ENCODE peak calls at places on chromosome 1, in eight cellular contexts. B is HAP-1; J is endodermal cell; W is CD8-positive, alpha-beta T cell; S is right cardiac atrium; V is uterus; L is CD8-positive, alpha-beta memory T cell; Y is OCI-LY7. K is an unnamed sample.

GRCh38 chr1:170593173-170593572 is 61.2 kb downstream of the GORAB start:
- DNase-seq in B (no peak), J (no peak), W (no peak), S (no peak), V (peak; percentile 24), L (no peak), Y (no peak), K (no peak)

GRCh38 chr1:61463220-61463619 is 261.7 kb downstream of the TM2D1 start:
- DNase-seq in B (no peak), J (no peak), W (no peak), S (no peak), V (no peak), L (no peak), Y (no peak), K (no peak)

GRCh38 chr1:174990382-174990999 is 9.3 kb upstream of the CACYBP start:
- DNase-seq in B (peak; percentile 18), J (no peak), W (no peak), S (no peak), V (peak; percentile 33), L (no peak), Y (peak; percentile 56), K (no peak)

GRCh38 chr1:232950919-232951579 is 638 bp downstream of the NTPCR start:
- DNase-seq in B (peak; percentile 39), J (peak; percentile 78), W (peak; percentile 13), S (no peak), V (no peak), L (no peak), Y (peak; percentile 33), K (peak; percentile 62)

GRCh38 chr1:6251233-6251632 is 7.3 kb downstream of the HES3 start:
- DNase-seq in B (no peak), J (peak; percentile 38), W (no peak), S (peak; percentile 52), V (no peak), L (no peak), Y (no peak), K (no peak)

GRCh38 chr1:161382214-161383019 is 14.7 kb upstream of the CFAP126 start:
- DNase-seq in B (no peak), J (no peak), W (no peak), S (no peak), V (peak; percentile 26), L (no peak), Y (peak; percentile 74), K (peak; percentile 66)

GRCh38 chr1:114107474-114108175 is 46.0 kb downstream of the SYT6 start:
- DNase-seq in B (no peak), J (no peak), W (no peak), S (no peak), V (no peak), L (no peak), Y (no peak), K (no peak)

GRCh38 chr1:112445591-112445990 is 49.6 kb downstream of the CTTNBP2NL start:
- DNase-seq in B (no peak), J (no peak), W (no peak), S (no peak), V (no peak), L (no peak), Y (no peak), K (no peak)

GRCh38 chr1:74690909-74691308 is 17.3 kb upstream of the ERICH3 start:
- DNase-seq in B (no peak), J (no peak), W (no peak), S (no peak), V (no peak), L (no peak), Y (no peak), K (no peak)

GRCh38 chr1:30267856-30268255 is 455.5 kb downstream of the MATN1 start:
- DNase-seq in B (no peak), J (no peak), W (no peak), S (no peak), V (no peak), L (no peak), Y (no peak), K (no peak)

GRCh38 chr1:228082975-228083870 is 715 bp downstream of the ARF1 start:
- DNase-seq in B (peak; percentile 28), J (peak; percentile 72), W (no peak), S (peak; percentile 88), V (peak; percentile 56), L (peak; percentile 66), Y (peak; percentile 56), K (no peak)

GRCh38 chr1:43639990-43640794 is 9.8 kb upstream of the KDM4A start:
- DNase-seq in B (no peak), J (no peak), W (no peak), S (no peak), V (no peak), L (no peak), Y (no peak), K (no peak)

GRCh38 chr1:43634729-43635128 is 15.2 kb upstream of the KDM4A start:
- DNase-seq in B (no peak), J (peak; percentile 65), W (no peak), S (no peak), V (no peak), L (no peak), Y (no peak), K (no peak)

GRCh38 chr1:43637267-43637666 is 12.7 kb upstream of the KDM4A start:
- DNase-seq in B (no peak), J (no peak), W (no peak), S (no peak), V (no peak), L (no peak), Y (no peak), K (no peak)

GRCh38 chr1:43632135-43632670 is 17.7 kb upstream of the KDM4A start:
- DNase-seq in B (no peak), J (no peak), W (no peak), S (no peak), V (no peak), L (no peak), Y (no peak), K (no peak)

DNA sequence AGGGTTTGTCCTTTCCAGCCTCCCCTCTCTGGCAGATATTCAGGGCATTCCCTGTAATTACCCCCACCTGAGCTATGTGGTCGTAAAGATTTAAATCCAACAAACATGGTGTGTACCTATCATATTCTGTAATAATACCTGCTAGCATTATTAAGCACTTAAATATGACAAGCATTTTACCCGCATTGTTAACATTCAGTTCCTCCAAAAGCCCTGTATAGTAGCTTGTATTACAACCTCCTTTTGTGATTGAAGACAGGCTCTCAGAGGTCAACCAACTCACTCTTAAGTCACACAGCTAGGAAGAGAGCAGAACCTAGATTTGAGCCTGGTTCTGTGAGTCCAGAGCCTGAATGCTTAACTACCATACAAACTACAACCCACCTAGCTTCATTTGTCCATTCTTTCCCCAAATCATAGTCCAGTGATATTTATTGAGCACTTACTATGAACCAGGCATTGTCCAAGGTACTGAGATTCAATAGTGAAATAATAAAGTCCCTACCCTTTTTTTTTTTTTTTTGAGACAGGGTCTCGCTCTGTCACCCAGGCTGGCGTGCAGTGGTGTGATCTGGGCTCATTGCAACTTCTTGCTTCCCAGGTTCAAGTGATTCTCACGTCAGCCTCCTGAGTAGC is 13.8 kb upstream of the KDM4A start:
- DNase-seq in B (no peak), J (no peak), W (no peak), S (no peak), V (no peak), L (no peak), Y (no peak), K (no peak)
- H3K4me3 ChIP-seq in B (no peak overlapping the region), J (no peak overlapping the region), W (no peak overlapping the region), S (no peak overlapping the region), V (no peak overlapping the region), L (no peak overlapping the region), Y (no peak overlapping the region), K (no peak overlapping the region)

DNA sequence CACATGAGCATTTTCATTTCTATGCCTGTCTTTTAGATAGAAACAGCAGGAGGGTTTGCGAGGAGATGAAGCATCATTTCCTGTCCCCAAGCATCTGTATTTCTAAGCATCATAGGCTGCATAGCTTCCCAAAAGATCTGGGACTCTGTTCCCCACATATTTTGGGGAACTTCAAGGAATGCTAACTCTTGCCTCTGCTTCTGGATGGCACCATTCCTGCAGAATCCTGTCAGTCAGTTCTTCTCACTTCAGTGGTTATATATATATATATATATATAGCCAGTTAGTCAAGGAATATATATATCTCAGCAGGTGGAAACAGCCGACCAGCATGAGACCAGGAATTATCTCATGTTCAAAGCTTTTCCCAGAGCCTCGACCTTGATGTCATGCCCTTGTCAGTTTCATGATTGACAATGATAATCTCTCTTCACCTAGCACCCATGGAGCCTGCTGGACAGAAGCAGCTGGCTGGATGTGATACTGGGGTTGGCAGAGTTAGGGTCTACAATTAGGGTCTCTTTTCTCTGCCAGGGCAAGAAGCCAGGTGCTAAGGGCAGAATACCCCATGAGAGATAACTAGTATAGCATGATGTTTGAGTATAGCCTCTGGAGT is 2.4 kb downstream of the PFKFB2 start:
- DNase-seq in B (no peak), J (no peak), W (no peak), S (no peak), V (no peak), L (no peak), Y (no peak), K (no peak)
- H3K4me3 ChIP-seq in B (no peak overlapping the region), J (no peak overlapping the region), W (no peak overlapping the region), S (no peak overlapping the region), V (no peak overlapping the region), L (no peak overlapping the region), Y (peak overlapping the region; percentile 95), K (no peak overlapping the region)

DNA sequence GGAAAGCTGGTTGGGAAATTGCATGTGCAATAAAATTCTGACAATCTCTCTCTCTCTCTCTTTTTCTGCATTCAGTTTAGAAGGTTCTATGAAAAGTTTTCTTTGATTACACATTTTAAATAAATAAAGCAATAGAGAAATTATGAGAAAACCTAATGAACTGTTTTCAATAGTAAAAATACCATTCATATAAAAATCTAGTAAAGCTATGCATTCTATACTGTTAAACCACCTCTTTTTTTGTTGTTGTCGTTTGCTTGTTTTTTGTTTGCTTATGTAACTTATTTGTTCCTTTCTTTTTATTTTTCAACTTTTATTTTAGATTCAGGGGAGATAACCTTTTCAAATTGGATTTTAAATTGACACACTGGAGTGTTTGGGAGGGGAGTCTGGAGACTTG is 14.1 kb upstream of the OR2B11 start:
- DNase-seq in B (no peak), J (no peak), W (no peak), S (no peak), V (no peak), L (no peak), Y (no peak), K (no peak)
- H3K4me3 ChIP-seq in B (no peak overlapping the region), J (no peak overlapping the region), W (no peak overlapping the region), S (no peak overlapping the region), V (no peak overlapping the region), L (no peak overlapping the region), Y (no peak overlapping the region), K (no peak overlapping the region)

GRCh38 chr1:166489356-166489669 is 322.5 kb upstream of the FAM78B start:
- DNase-seq in B (no peak), J (no peak), W (no peak), S (no peak), V (no peak), L (no peak), Y (no peak), K (no peak)

GRCh38 chr1:166485620-166486019 is 318.8 kb upstream of the FAM78B start:
- DNase-seq in B (no peak), J (no peak), W (no peak), S (no peak), V (no peak), L (no peak), Y (no peak), K (no peak)

GRCh38 chr1:166488327-166488726 is 321.5 kb upstream of the FAM78B start:
- DNase-seq in B (no peak), J (no peak), W (no peak), S (no peak), V (no peak), L (no peak), Y (no peak), K (no peak)

GRCh38 chr1:166490437-166490784 is 323.6 kb upstream of the FAM78B start:
- DNase-seq in B (no peak), J (no peak), W (no peak), S (no peak), V (no peak), L (no peak), Y (no peak), K (no peak)

GRCh38 chr1:166489670-166490436 is 323.1 kb upstream of the FAM78B start:
- DNase-seq in B (peak; percentile 11), J (no peak), W (peak; percentile 23), S (peak; percentile 30), V (peak; percentile 14), L (peak; percentile 60), Y (peak; percentile 40), K (peak; percentile 54)
- H3K4me3 ChIP-seq in B (peak overlapping the region; percentile 14), J (no peak overlapping the region), W (peak overlapping the region; percentile 95), S (peak overlapping the region; percentile 42), V (peak overlapping the region; percentile 26), L (peak overlapping the region; percentile 89), Y (peak overlapping the region; percentile 64), K (peak overlapping the region; percentile 48)